ENCODE peak calls at places on chromosomes 7 and 10, in four cellular contexts. F is activated CD4-positive, alpha-beta T cell treated with anti-CD3 and anti-CD28 coated beads, Interleukin-2, amount 50 U/mL, for 24 hours; Q is A172; R is SK-N-DZ. Y is an unnamed sample.

GRCh38 chr10:129912161-129912917 is 51.7 kb downstream of the EBF3 start:
- DNase-seq in F (no peak), Q (no peak), R (peak), Y (no peak)

GRCh38 chr10:6769704-6770417 is 189.8 kb upstream of the PRKCQ start:
- DNase-seq in F (no peak), Q (no peak), R (no peak), Y (no peak)

GRCh38 chr10:100265821-100266485 is 1.5 kb downstream of the CWF19L1 start:
- DNase-seq in F (no peak), Q (no peak), R (no peak), Y (no peak)

GRCh38 chr7:113314594-113314993 is 196.2 kb upstream of the SMIM30 start:
- DNase-seq in F (no peak), Q (no peak), R (peak), Y (no peak)

GRCh38 chr10:50470345-50470744 is 153.4 kb downstream of the SGMS1 start:
- DNase-seq in F (no peak), Q (no peak), R (no peak), Y (no peak)

GRCh38 chr7:102220929-102221850 is 65.5 kb upstream of the SH2B2 start:
- DNase-seq in F (no peak), Q (peak), R (no peak), Y (peak)

GRCh38 chr10:68332259-68333057 is at the start of gene PBLD:
- DNase-seq in F (peak), Q (peak), R (peak), Y (peak)

GRCh38 chr7:134632937-134633540 is 13.6 kb upstream of the BPGM start:
- DNase-seq in F (peak), Q (peak), R (peak), Y (no peak)

GRCh38 chr10:112799726-112800510 is 150.1 kb upstream of the TCF7L2 start:
- DNase-seq in F (no peak), Q (no peak), R (no peak), Y (no peak)

GRCh38 chr7:101633516-101633915 is 4.4 kb upstream of the MYL10 start:
- DNase-seq in F (no peak), Q (no peak), R (no peak), Y (no peak)

GRCh38 chr7:99433158-99433557 is 5.4 kb downstream of the PTCD1 start:
- DNase-seq in F (no peak), Q (no peak), R (no peak), Y (no peak)

GRCh38 chr10:44334621-44335184 is 50.2 kb downstream of the CXCL12 start:
- DNase-seq in F (no peak), Q (peak), R (no peak), Y (no peak)

GRCh38 chr7:24152356-24152755 is 131.6 kb upstream of the NPY start:
- DNase-seq in F (no peak), Q (peak), R (no peak), Y (no peak)

GRCh38 chr7:3585826-3586225 is 284.8 kb downstream of the SDK1 start:
- DNase-seq in F (no peak), Q (no peak), R (no peak), Y (no peak)

GRCh38 chr10:98030093-98030821 is at the start of gene CRTAC1:
- DNase-seq in F (no peak), Q (no peak), R (peak), Y (no peak)

GRCh38 chr7:126806614-126807013 is 446.1 kb downstream of the GRM8 start:
- DNase-seq in F (no peak), Q (no peak), R (no peak), Y (no peak)

GRCh38 chr10:31912289-31912688 is 16.3 kb downstream of the ARHGAP12 start:
- DNase-seq in F (no peak), Q (peak), R (no peak), Y (peak)

GRCh38 chr7:23530355-23530754 is 1.4 kb downstream of the TRA2A start:
- DNase-seq in F (no peak), Q (peak), R (peak), Y (peak)

GRCh38 chr7:74417419-74417971 is 36.2 kb upstream of the GTF2IRD1 start:
- DNase-seq in F (peak), Q (peak), R (peak), Y (peak)

GRCh38 chr10:132407846-132408278 is 10.9 kb downstream of the PWWP2B start:
- DNase-seq in F (no peak), Q (no peak), R (no peak), Y (no peak)

GRCh38 chr7:66043681-66044497 is 31.7 kb upstream of the ASL start:
- DNase-seq in F (no peak), Q (no peak), R (no peak), Y (no peak)

GRCh38 chr10:70674560-70675495 is 2.5 kb downstream of the ADAMTS14 start:
- DNase-seq in F (no peak), Q (no peak), R (no peak), Y (no peak)

GRCh38 chr7:159012353-159013069 is 132.2 kb downstream of the VIPR2 start:
- DNase-seq in F (no peak), Q (peak), R (no peak), Y (no peak)

GRCh38 chr7:2247141-2247985 is 5.3 kb downstream of the NUDT1 start:
- DNase-seq in F (no peak), Q (no peak), R (no peak), Y (no peak)

GRCh38 chr7:93837245-93837644 is 53.3 kb downstream of the TFPI2 start:
- DNase-seq in F (no peak), Q (no peak), R (no peak), Y (no peak)